ENCODE peak calls at places on chromosome 1, in nine cellular contexts. O is IMR-90, Z is HL-60, X is fibroblast of lung, L is astrocyte of the spinal cord, H is AG04450, F is psoas muscle, W is mucosa of descending colon, B is mammary epithelial cell. N is an unnamed sample.

GRCh38 chr1:201739054-201739453 is 89.9 kb upstream of the IPO9 start:
- DNase-seq in W (peak; percentile 14), F (no peak), L (no peak), O (no peak), B (no peak), X (no peak), Z (no peak), H (no peak), N (no peak)

GRCh38 chr1:63173161-63173560 is 149.2 kb upstream of the FOXD3 start:
- DNase-seq in L (no peak), W (no peak), H (no peak), Z (no peak), O (no peak), B (no peak), X (no peak), F (no peak), N (no peak)

GRCh38 chr1:39926343-39926769 is 24.6 kb upstream of the MYCL start:
- DNase-seq in L (peak; percentile 35), O (peak; percentile 40), W (no peak), X (no peak), Z (peak; percentile 63), H (no peak), F (no peak), B (no peak), N (no peak)

GRCh38 chr1:26584022-26584485 is 54.5 kb downstream of the RPS6KA1 start:
- DNase-seq in Z (peak; percentile 32), L (no peak), H (no peak), B (no peak), W (no peak), X (no peak), F (no peak), O (no peak), N (no peak)

GRCh38 chr1:71521655-71522264 is 440.9 kb upstream of the ZRANB2 start:
- DNase-seq in O (peak; percentile 43), Z (peak; percentile 37), X (peak; percentile 71), F (no peak), B (peak; percentile 12), W (peak; percentile 88), L (peak; percentile 45), H (peak; percentile 11), N (peak; percentile 14)

GRCh38 chr1:41739061-41739955 is 179.4 kb downstream of the HIVEP3 start:
- DNase-seq in W (peak; percentile 64), H (peak; percentile 54), Z (peak; percentile 97), F (peak; percentile 90), O (peak; percentile 87), X (peak; percentile 86), L (peak; percentile 61), B (peak; percentile 64), N (no peak)

GRCh38 chr1:44036409-44037111 is 5.3 kb upstream of the SLC6A9 start:
- DNase-seq in W (peak; percentile 84), O (peak; percentile 61), X (peak; percentile 67), F (peak; percentile 74), L (peak; percentile 64), Z (peak; percentile 69), B (peak; percentile 62), H (no peak), N (no peak)

GRCh38 chr1:178870944-178871343 is at the start of gene ANGPTL1:
- DNase-seq in X (peak; percentile 64), F (no peak), L (peak; percentile 74), W (peak; percentile 13), Z (no peak), O (peak; percentile 73), H (peak; percentile 39), B (no peak), N (no peak)

GRCh38 chr1:94503153-94503552 is 38.4 kb downstream of the F3 start:
- DNase-seq in B (no peak), H (no peak), F (no peak), L (no peak), O (no peak), X (no peak), W (no peak), Z (no peak), N (no peak)

GRCh38 chr1:228379165-228379460 is 27.5 kb downstream of the TRIM11 start:
- DNase-seq in Z (no peak), L (peak; percentile 13), O (no peak), B (no peak), H (no peak), F (peak; percentile 68), W (peak; percentile 35), X (no peak), N (no peak)

GRCh38 chr1:171984850-171985485 is 143.7 kb downstream of the DNM3 start:
- DNase-seq in X (peak; percentile 64), W (peak; percentile 17), B (no peak), O (peak; percentile 49), L (peak; percentile 38), H (no peak), F (no peak), Z (peak; percentile 10), N (no peak)

GRCh38 chr1:168918860-168919741 is 187.4 kb upstream of the ATP1B1 start:
- DNase-seq in W (no peak), F (no peak), Z (no peak), O (no peak), X (no peak), B (peak; percentile 86), L (peak; percentile 3), H (no peak), N (peak; percentile 14)

GRCh38 chr1:18283601-18284385 is 176.2 kb downstream of the IGSF21 start:
- DNase-seq in L (no peak), F (no peak), H (no peak), Z (no peak), O (no peak), X (no peak), B (no peak), W (no peak), N (no peak)

GRCh38 chr1:205594846-205595245 is 37.0 kb downstream of the ELK4 start:
- DNase-seq in B (no peak), X (no peak), W (no peak), H (no peak), L (no peak), O (no peak), F (no peak), Z (no peak), N (no peak)

DNA sequence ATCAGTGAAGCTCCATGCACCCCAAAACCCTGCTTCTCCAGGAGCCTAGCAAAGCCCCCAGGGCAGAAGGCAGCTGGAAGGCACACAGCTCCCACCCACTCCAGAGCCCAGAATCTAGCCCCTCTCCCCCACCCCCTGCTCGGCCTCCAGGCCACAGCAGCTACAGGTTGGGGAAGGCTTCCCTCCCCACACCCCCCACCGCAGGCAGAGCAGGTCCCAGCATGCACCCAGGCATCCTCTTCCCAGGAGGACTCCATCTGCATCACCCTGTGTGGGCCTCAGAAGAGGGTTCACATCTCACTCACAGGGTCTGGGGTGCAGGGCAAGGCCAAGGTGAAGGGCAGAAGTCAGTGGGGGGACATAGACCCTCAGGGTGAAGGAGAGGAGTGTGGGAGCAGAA is 719 bp downstream of the S100A14 start:
- DNase-seq in B (peak; percentile 56), L (no peak), X (no peak), Z (no peak), H (no peak), F (no peak), O (no peak), W (no peak), N (no peak)
- H3K4me3 ChIP-seq in B (peak overlapping the region; percentile 57), L (no peak overlapping the region), X (no peak overlapping the region), Z (no peak overlapping the region), H (no peak overlapping the region), F (no peak overlapping the region), O (no peak overlapping the region), W (no peak overlapping the region), N (no peak overlapping the region)

DNA sequence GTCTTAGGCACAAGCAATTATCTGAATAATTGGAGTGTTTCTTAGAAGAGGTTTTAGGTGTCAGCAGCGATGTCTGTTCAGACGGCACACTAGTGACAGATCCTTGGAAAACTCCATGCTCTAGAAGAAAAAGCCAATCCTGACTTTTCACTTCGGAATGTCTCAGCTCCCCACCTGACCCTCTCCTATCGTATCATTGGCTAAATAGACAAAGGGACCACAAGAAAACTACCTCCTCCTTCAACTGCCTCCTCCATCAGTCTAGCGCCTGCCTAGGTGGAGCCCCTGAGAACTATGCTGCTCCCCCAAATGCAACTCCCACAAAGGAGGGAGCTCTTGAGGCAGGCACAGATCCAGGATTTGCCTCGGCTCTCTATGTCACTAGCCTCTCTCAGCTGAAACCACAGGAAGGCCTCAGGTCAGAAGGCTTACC is 148.4 kb downstream of the TOMM20 start:
- DNase-seq in W (no peak), O (no peak), X (no peak), L (no peak), B (no peak), F (no peak), H (no peak), Z (no peak), N (peak; percentile 39)
- TF ChIP-seq CTCF in W (no peak), O (no peak), X (no peak), L (no peak), B (no peak), F (no peak), H (no peak), Z (no peak), N (peak; percentile 14)

GRCh38 chr1:29258974-29259801 is 22.9 kb downstream of the PTPRU start:
- DNase-seq in W (no peak), B (no peak), X (no peak), L (no peak), Z (no peak), O (no peak), H (no peak), F (no peak), N (no peak)
- H3K4me3 ChIP-seq in W (no peak overlapping the region), B (peak overlapping the region; percentile 46), X (peak overlapping the region; percentile 34), L (peak overlapping the region; percentile 41), Z (peak overlapping the region; percentile 42), O (peak overlapping the region; percentile 57), H (peak overlapping the region; percentile 62), F (peak overlapping the region; percentile 70), N (peak overlapping the region; percentile 57)

GRCh38 chr1:2911391-2912178 is 109.7 kb upstream of the ACTRT2 start:
- DNase-seq in W (no peak), F (no peak), Z (no peak), B (no peak), X (no peak), O (no peak), L (no peak), H (no peak), N (no peak)

GRCh38 chr1:2914702-2915101 is 106.6 kb upstream of the ACTRT2 start:
- DNase-seq in W (no peak), Z (no peak), L (no peak), X (no peak), B (no peak), H (no peak), F (no peak), O (no peak), N (no peak)

GRCh38 chr1:2910211-2910610 is 108.7 kb upstream of the TTC34 start:
- DNase-seq in O (no peak), W (no peak), L (no peak), H (no peak), F (no peak), Z (no peak), X (no peak), B (no peak), N (no peak)

GRCh38 chr1:2912424-2912823 is 108.8 kb upstream of the ACTRT2 start:
- DNase-seq in X (no peak), W (no peak), F (no peak), B (no peak), H (no peak), Z (no peak), O (no peak), L (no peak), N (no peak)

DNA sequence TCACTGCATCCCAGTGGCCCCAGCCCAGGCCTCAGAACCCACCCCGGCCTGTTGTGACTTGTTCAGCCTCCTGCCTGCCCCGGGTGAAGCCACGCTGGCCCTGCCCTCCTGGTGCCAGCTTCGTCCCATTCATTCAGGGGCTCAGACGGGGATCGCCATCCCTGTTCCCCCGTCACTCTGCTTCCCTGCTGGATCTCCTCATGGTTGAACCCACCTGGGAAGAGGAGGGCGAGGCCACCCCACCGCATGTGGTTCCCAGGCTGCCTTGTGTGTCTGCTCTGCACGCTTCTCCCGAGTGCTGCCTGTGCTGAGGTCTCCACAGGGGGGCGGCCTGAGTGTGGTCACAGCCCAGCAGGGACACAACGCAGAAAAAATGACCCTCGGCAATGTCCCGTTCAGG is 108.2 kb upstream of the ACTRT2 start:
- DNase-seq in X (no peak), Z (no peak), B (no peak), W (no peak), H (no peak), O (no peak), L (no peak), F (no peak), N (no peak)
- TF ChIP-seq CTCF in X (no peak), Z (no peak), B (no peak), W (no peak), H (no peak), O (no peak), L (no peak), F (no peak), N (no peak)